ENCODE peak calls at places on chromosomes 13 and 19, in eight cellular contexts. Z is body of pancreas; M is pancreas; O is Peyer's patch; K is left ventricle myocardium inferior; D is CD8-positive, alpha-beta T cell; N is lower lobe of right lung; A is IMR-90. U is an unnamed sample.

GRCh38 chr19:48715681-48716171 is 3.8 kb downstream of the MAMSTR start:
- DNase-seq in O (peak; percentile 61), K (no peak), D (no peak), M (no peak), N (no peak), A (no peak), Z (no peak), U (no peak)

GRCh38 chr13:23175920-23176319 is 4.9 kb upstream of the SGCG start:
- DNase-seq in K (no peak), D (no peak), A (peak; percentile 11), Z (no peak), O (no peak), M (no peak), N (no peak), U (no peak)

GRCh38 chr13:60433505-60433904 is 36.5 kb downstream of the TDRD3 start:
- DNase-seq in D (no peak), O (no peak), Z (no peak), K (no peak), A (no peak), N (no peak), M (no peak), U (no peak)

GRCh38 chr13:104779311-104779710 is 1713.1 kb upstream of the SLC10A2 start:
- DNase-seq in N (no peak), Z (no peak), M (no peak), K (no peak), D (no peak), O (no peak), A (peak; percentile 64), U (no peak)

GRCh38 chr19:35225951-35226350 is 2.6 kb downstream of the FAM187B start:
- DNase-seq in Z (no peak), N (no peak), K (no peak), A (no peak), O (no peak), D (no peak), M (no peak), U (no peak)

GRCh38 chr13:73336789-73337188 is 278.0 kb downstream of the KLF5 start:
- DNase-seq in M (no peak), N (no peak), O (no peak), K (no peak), Z (no peak), D (no peak), A (no peak), U (no peak)

GRCh38 chr13:27159806-27160563 is 11.6 kb downstream of the USP12 start:
- DNase-seq in M (no peak), O (no peak), K (no peak), N (no peak), A (no peak), D (no peak), Z (no peak), U (no peak)

GRCh38 chr13:77143325-77143907 is 116.5 kb upstream of the FBXL3 start:
- DNase-seq in O (no peak), K (no peak), M (no peak), D (no peak), Z (no peak), N (no peak), A (peak; percentile 52), U (peak; percentile 13)

GRCh38 chr19:39318690-39319089 is 2.0 kb downstream of the LRFN1 start:
- DNase-seq in M (no peak), K (no peak), Z (no peak), D (no peak), O (no peak), A (no peak), N (no peak), U (no peak)

GRCh38 chr13:84661718-84662117 is 779.4 kb upstream of the SLITRK1 start:
- DNase-seq in M (no peak), A (peak; percentile 5), N (no peak), O (no peak), D (no peak), K (no peak), Z (no peak), U (no peak)

GRCh38 chr13:114065141-114065925 is 67.1 kb downstream of the RASA3 start:
- DNase-seq in K (peak; percentile 83), M (peak; percentile 84), D (peak; percentile 58), O (peak; percentile 70), A (peak; percentile 98), N (peak; percentile 83), Z (peak; percentile 82), U (peak; percentile 75)

GRCh38 chr19:11196406-11197287 is 698 bp downstream of the KANK2 start:
- DNase-seq in K (peak; percentile 56), M (peak; percentile 79), Z (peak; percentile 48), D (no peak), A (peak; percentile 28), O (peak; percentile 63), N (no peak), U (no peak)

GRCh38 chr13:101150998-101151397 is 265.3 kb downstream of the NALCN start:
- DNase-seq in A (peak; percentile 24), K (no peak), Z (no peak), O (no peak), N (no peak), D (no peak), M (no peak), U (no peak)

GRCh38 chr19:48963371-48964204 is 1.5 kb upstream of the FTL start:
- DNase-seq in K (peak; percentile 72), D (peak; percentile 41), N (peak; percentile 83), M (peak; percentile 84), A (peak; percentile 71), Z (peak; percentile 80), O (peak; percentile 86), U (no peak)

GRCh38 chr19:10389863-10390262 is 9.5 kb upstream of the TYK2 start:
- DNase-seq in D (no peak), O (no peak), K (no peak), A (no peak), Z (no peak), M (no peak), N (no peak), U (no peak)

GRCh38 chr19:41691268-41691970 is 3.3 kb upstream of the CEACAM7 start:
- DNase-seq in Z (peak; percentile 49), A (no peak), O (peak; percentile 52), D (no peak), M (no peak), N (no peak), K (no peak), U (peak; percentile 28)

GRCh38 chr13:36997716-36998427 is 1.3 kb downstream of the ALG5 start:
- DNase-seq in N (no peak), A (peak; percentile 23), Z (no peak), M (no peak), D (no peak), K (no peak), O (no peak), U (no peak)
- H3K4me1 ChIP-seq in N (peaks cover 22% of the 10 kb centered on the region), A (no peaks in the 10 kb centered on the region), Z (peaks cover 30% of the 10 kb centered on the region), M (peaks cover 16% of the 10 kb centered on the region), D (peaks cover 21% of the 10 kb centered on the region), K (peaks cover 41% of the 10 kb centered on the region), O (peaks cover 17% of the 10 kb centered on the region), U (peaks cover 8% of the 10 kb centered on the region)

GRCh38 chr19:46696052-46696451 is 20.9 kb downstream of the PRKD2 start:
- DNase-seq in K (no peak), Z (no peak), O (no peak), D (no peak), A (no peak), N (no peak), M (no peak), U (no peak)
- H3K4me1 ChIP-seq in K (peaks cover 15% of the 10 kb centered on the region), Z (peaks cover 8% of the 10 kb centered on the region), O (peaks cover 4% of the 10 kb centered on the region), D (no peaks in the 10 kb centered on the region), A (no peaks in the 10 kb centered on the region), N (no peaks in the 10 kb centered on the region), M (no peaks in the 10 kb centered on the region), U (no peaks in the 10 kb centered on the region)

GRCh38 chr19:16584825-16585801 is 12.9 kb upstream of the SLC35E1 start:
- DNase-seq in N (no peak), M (no peak), Z (no peak), D (no peak), A (no peak), O (no peak), K (no peak), U (no peak)
- H3K4me1 ChIP-seq in N (peaks cover 91% of the 10 kb centered on the region), M (peaks cover 32% of the 10 kb centered on the region), Z (peaks cover 92% of the 10 kb centered on the region), D (peaks cover 81% of the 10 kb centered on the region), A (peaks cover 40% of the 10 kb centered on the region), O (peaks cover 83% of the 10 kb centered on the region), K (peaks cover 100% of the 10 kb centered on the region), U (peaks cover 60% of the 10 kb centered on the region)

GRCh38 chr13:109608032-109608431 is 178.4 kb downstream of the IRS2 start:
- DNase-seq in O (no peak), Z (no peak), M (no peak), K (no peak), N (no peak), A (no peak), D (no peak), U (no peak)
- H3K4me1 ChIP-seq in O (no peaks in the 10 kb centered on the region), Z (no peaks in the 10 kb centered on the region), M (no peaks in the 10 kb centered on the region), K (no peaks in the 10 kb centered on the region), N (no peaks in the 10 kb centered on the region), A (no peaks in the 10 kb centered on the region), D (no peaks in the 10 kb centered on the region), U (no peaks in the 10 kb centered on the region)

GRCh38 chr19:13087295-13087694 is 15.4 kb downstream of the LYL1 start:
- DNase-seq in A (no peak), Z (no peak), N (no peak), K (no peak), D (no peak), O (no peak), M (no peak), U (no peak)

GRCh38 chr19:13083627-13084026 is 19.0 kb downstream of the LYL1 start:
- DNase-seq in M (no peak), A (no peak), K (no peak), O (no peak), Z (no peak), N (no peak), D (no peak), U (no peak)

GRCh38 chr19:13087795-13088537 is 14.7 kb downstream of the LYL1 start:
- DNase-seq in D (no peak), N (no peak), O (no peak), M (no peak), K (no peak), A (no peak), Z (no peak), U (no peak)

GRCh38 chr19:13086341-13086740 is 16.3 kb downstream of the LYL1 start:
- DNase-seq in D (no peak), K (no peak), O (no peak), Z (no peak), M (no peak), N (no peak), A (no peak), U (no peak)

GRCh38 chr19:13085673-13086072 is 17.0 kb downstream of the LYL1 start:
- DNase-seq in M (no peak), Z (no peak), D (no peak), O (no peak), A (no peak), K (no peak), N (peak; percentile 66), U (no peak)
- H3K4me1 ChIP-seq in M (no peaks in the 10 kb centered on the region), Z (peaks cover 8% of the 10 kb centered on the region), D (no peaks in the 10 kb centered on the region), O (peaks cover 13% of the 10 kb centered on the region), A (peaks cover 9% of the 10 kb centered on the region), K (peaks cover 68% of the 10 kb centered on the region), N (peaks cover 33% of the 10 kb centered on the region), U (peaks cover under 1% of the 10 kb centered on the region)

U was measured in Panc1.